ENCODE peak calls at places on chromosomes 4 and X, in ten cellular contexts. U, E, V, T, H, Z, O, C, Y and I are unnamed samples.

GRCh38 chrX:119573840-119574393 is 446 bp upstream of the UBE2A start:
- DNase-seq in O (peak; percentile 57), Y (peak; percentile 30), E (no peak), U (no peak), T (no peak), C (no peak), H (no peak), Z (no peak), V (peak; percentile 2), I (no peak)

GRCh38 chr4:67725132-67725531 is 24.2 kb upstream of the UBA6 start:
- DNase-seq in U (no peak), V (no peak), Y (no peak), C (no peak), E (no peak), O (no peak), T (no peak), H (no peak), Z (no peak), I (no peak)

GRCh38 chr4:7945709-7946380 is 6.2 kb upstream of the AFAP1 start:
- DNase-seq in U (no peak), T (no peak), H (no peak), Z (no peak), O (no peak), E (no peak), C (no peak), Y (no peak), V (no peak), I (no peak)

GRCh38 chr4:165328708-165329107 is 1.2 kb downstream of the MSMO1 start:
- DNase-seq in Z (no peak), E (no peak), T (no peak), U (no peak), V (no peak), C (no peak), H (no peak), O (peak; percentile 32), Y (no peak), I (no peak)

GRCh38 chr4:120293341-120293740 is 226.7 kb upstream of the MAD2L1 start:
- DNase-seq in T (no peak), E (no peak), U (no peak), V (no peak), Y (no peak), H (peak; percentile 45), O (no peak), C (no peak), Z (no peak), I (no peak)

GRCh38 chr4:8191136-8191747 is 7.8 kb upstream of the SH3TC1 start:
- DNase-seq in C (no peak), T (no peak), Y (peak; percentile 90), E (no peak), V (no peak), O (no peak), H (peak; percentile 84), U (peak; percentile 51), Z (no peak), I (no peak)

GRCh38 chr4:4405358-4405962 is 18.6 kb downstream of the NSG1 start:
- DNase-seq in V (no peak), Z (no peak), C (no peak), O (no peak), E (no peak), U (no peak), H (no peak), T (no peak), Y (no peak), I (no peak)

GRCh38 chr4:160319221-160319867 is 1216.5 kb downstream of the RAPGEF2 start:
- DNase-seq in H (peak; percentile 68), V (no peak), E (no peak), C (no peak), Z (no peak), Y (no peak), T (no peak), U (no peak), O (no peak), I (no peak)

GRCh38 chrX:9379697-9380551 is 84.9 kb upstream of the TBL1X start:
- DNase-seq in Y (no peak), H (peak; percentile 62), O (peak; percentile 70), Z (no peak), V (no peak), U (peak; percentile 37), E (no peak), T (no peak), C (no peak), I (no peak)

GRCh38 chr4:27316176-27316575 is 455.5 kb downstream of the STIM2 start:
- DNase-seq in T (no peak), V (no peak), O (no peak), E (no peak), Z (no peak), U (peak; percentile 74), C (no peak), Y (no peak), H (no peak), I (no peak)

GRCh38 chrX:23435575-23435974 is 100.9 kb downstream of the PTCHD1 start:
- DNase-seq in U (no peak), O (no peak), H (peak; percentile 4), C (no peak), V (no peak), Z (no peak), T (no peak), Y (no peak), E (no peak), I (no peak)

GRCh38 chr4:82320351-82320750 is 53.4 kb downstream of the HNRNPD start:
- DNase-seq in Y (no peak), E (no peak), T (no peak), C (no peak), Z (no peak), V (no peak), U (no peak), O (no peak), H (no peak), I (no peak)

GRCh38 chrX:48573690-48574269 is 504 bp upstream of the RBM3 start:
- DNase-seq in C (no peak), H (no peak), Y (peak; percentile 79), V (no peak), Z (no peak), T (no peak), O (no peak), E (peak; percentile 63), U (peak; percentile 29), I (peak; percentile 36)

GRCh38 chr4:72314869-72315268 is 254.2 kb downstream of the ADAMTS3 start:
- DNase-seq in Y (no peak), O (peak; percentile 92), T (no peak), Z (no peak), C (no peak), E (no peak), V (no peak), U (no peak), H (peak; percentile 56), I (no peak)

GRCh38 chr4:578451-579443 is 2.7 kb upstream of the TMEM271 start:
- DNase-seq in Y (no peak), O (no peak), V (no peak), H (no peak), Z (no peak), E (no peak), C (no peak), U (no peak), T (no peak), I (no peak)

GRCh38 chr4:140925417-140925816 is 169.2 kb upstream of the TBC1D9 start:
- DNase-seq in E (no peak), C (no peak), U (no peak), V (no peak), Z (no peak), T (no peak), H (no peak), Y (no peak), O (no peak), I (no peak)

GRCh38 chrX:68090266-68090665 is 343.0 kb downstream of the OPHN1 start:
- DNase-seq in T (no peak), C (no peak), Y (no peak), E (no peak), U (no peak), O (no peak), Z (no peak), H (no peak), V (no peak), I (no peak)

GRCh38 chrX:80216086-80216485 is 201.5 kb downstream of the TBX22 start:
- DNase-seq in V (no peak), H (peak; percentile 75), O (peak; percentile 0), Z (no peak), C (no peak), U (no peak), T (no peak), E (no peak), Y (no peak), I (no peak)

GRCh38 chr4:142582340-142582739 is 263.8 kb downstream of the INPP4B start:
- DNase-seq in T (no peak), H (no peak), Z (no peak), V (no peak), Y (no peak), U (no peak), O (peak; percentile 7), C (no peak), E (no peak), I (no peak)

GRCh38 chr4:22962186-22962786 is 269.5 kb downstream of the GBA3 start:
- DNase-seq in Z (no peak), U (no peak), V (no peak), H (peak; percentile 42), O (peak; percentile 53), Y (no peak), C (no peak), T (no peak), E (no peak), I (no peak)

GRCh38 chr4:749771-750666 is 44.4 kb downstream of the PCGF3 start:
- DNase-seq in H (no peak), Y (peak; percentile 58), U (no peak), V (no peak), Z (no peak), C (no peak), E (no peak), T (no peak), O (peak; percentile 54), I (no peak)

GRCh38 chrX:29478336-29479069 is 736.9 kb upstream of the MAGEB2 start:
- DNase-seq in T (no peak), E (no peak), Y (no peak), O (peak; percentile 57), H (peak; percentile 20), U (peak; percentile 16), Z (no peak), C (no peak), V (no peak), I (no peak)

GRCh38 chrX:24014388-24015018 is 12.5 kb downstream of the KLHL15 start:
- DNase-seq in U (no peak), Z (no peak), O (peak; percentile 12), Y (no peak), C (no peak), E (no peak), H (no peak), V (no peak), T (peak; percentile 24), I (peak; percentile 76)

GRCh38 chr4:173057442-173057841 is 111.2 kb upstream of the GALNT7 start:
- DNase-seq in U (no peak), C (no peak), E (no peak), Z (no peak), O (peak; percentile 20), V (no peak), Y (no peak), T (no peak), H (no peak), I (no peak)

GRCh38 chr4:24686866-24687672 is 102.7 kb upstream of the DHX15 start:
- DNase-seq in U (peak; percentile 66), E (peak; percentile 67), C (no peak), Y (no peak), Z (no peak), H (no peak), V (no peak), T (no peak), O (no peak), I (peak; percentile 47)

GRCh38 chrX:123450217-123450616 is 266.1 kb downstream of the GRIA3 start:
- DNase-seq in O (peak; percentile 16), Y (no peak), T (no peak), Z (no peak), V (no peak), C (no peak), H (peak; percentile 4), E (no peak), U (no peak), I (no peak)